ENCODE peak calls at places on chromosomes 13 and 19, in six cellular contexts. I is BJ, C is AG09319, X is AG09309, F is heart right ventricle, Y is endothelial cell. N is an unnamed sample.

GRCh38 chr19:44748426-44749254 is at the start of gene BCL3:
- DNase-seq in X (no peak), Y (no peak), I (no peak), C (peak), F (peak), N (peak)

GRCh38 chr19:34639491-34640085 is 37.4 kb downstream of the SCGB2B2 start:
- DNase-seq in F (peak), X (peak), C (peak), I (no peak), Y (peak), N (peak)

GRCh38 chr19:15631817-15632216 is 8.9 kb upstream of the CYP4F3 start:
- DNase-seq in X (no peak), Y (no peak), F (no peak), I (no peak), C (no peak), N (no peak)

GRCh38 chr19:28980236-28980868 is 232.6 kb downstream of the UQCRFS1 start:
- DNase-seq in I (no peak), F (no peak), C (no peak), X (peak), Y (no peak), N (no peak)

GRCh38 chr13:21218351-21219043 is 42.0 kb downstream of the MRPL57 start:
- DNase-seq in C (no peak), I (no peak), F (no peak), X (no peak), Y (no peak), N (no peak)

GRCh38 chr19:6767081-6767356 is 216 bp downstream of the SH2D3A start:
- DNase-seq in C (no peak), F (no peak), X (no peak), Y (no peak), I (no peak), N (no peak)

GRCh38 chr13:31485183-31485582 is 254.1 kb upstream of the RXFP2 start:
- DNase-seq in X (no peak), C (no peak), I (no peak), F (no peak), Y (no peak), N (no peak)

GRCh38 chr13:113245858-113246791 is 36.7 kb downstream of the CUL4A start:
- DNase-seq in X (no peak), I (no peak), C (no peak), Y (peak), F (no peak), N (peak)

GRCh38 chr19:1872807-1873523 is 9.6 kb upstream of the KLF16 start:
- DNase-seq in Y (no peak), I (no peak), X (no peak), F (no peak), C (no peak), N (no peak)

GRCh38 chr19:9883231-9883758 is 48.2 kb downstream of the PIN1 start:
- DNase-seq in C (no peak), Y (no peak), F (no peak), X (no peak), I (no peak), N (peak)

GRCh38 chr19:7418575-7418974 is 69.8 kb downstream of the ARHGEF18 start:
- DNase-seq in Y (no peak), I (no peak), C (no peak), X (no peak), F (no peak), N (no peak)

GRCh38 chr19:38061294-38061693 is 154.3 kb downstream of the SIPA1L3 start:
- DNase-seq in C (peak), F (no peak), I (peak), Y (no peak), X (no peak), N (no peak)

GRCh38 chr19:13804830-13805683 is 9.8 kb downstream of the ZSWIM4 start:
- DNase-seq in X (no peak), Y (peak), I (no peak), F (no peak), C (no peak), N (peak)

GRCh38 chr13:75838366-75839017 is 202.4 kb downstream of the LMO7 start:
- DNase-seq in C (no peak), F (no peak), Y (no peak), X (no peak), I (no peak), N (no peak)

GRCh38 chr13:20570540-20570939 is 3.6 kb downstream of the IFT88 start:
- DNase-seq in F (no peak), Y (no peak), X (peak), I (no peak), C (no peak), N (no peak)

GRCh38 chr19:58182577-58182988 is 278 bp upstream of the ZNF274 start:
- DNase-seq in F (no peak), C (no peak), Y (no peak), I (no peak), X (peak), N (no peak)

GRCh38 chr19:55086730-55087541 is 11.3 kb downstream of the EPS8L1 start:
- DNase-seq in C (peak), I (peak), X (peak), Y (peak), F (peak), N (peak)

GRCh38 chr13:61358599-61358998 is 57.0 kb downstream of the PCDH20 start:
- DNase-seq in F (no peak), Y (no peak), C (no peak), I (no peak), X (no peak), N (no peak)

GRCh38 chr19:33809960-33810359 is 13.3 kb downstream of the KCTD15 start:
- DNase-seq in X (no peak), C (no peak), F (no peak), Y (no peak), I (no peak), N (no peak)

GRCh38 chr13:96020155-96020575 is 33.0 kb downstream of the UGGT2 start:
- DNase-seq in C (peak), I (no peak), F (peak), X (peak), Y (peak), N (peak)

GRCh38 chr13:94710881-94711560 is 1.3 kb downstream of the SOX21 start:
- DNase-seq in Y (peak), F (no peak), I (no peak), X (no peak), C (no peak), N (peak)

GRCh38 chr19:54427586-54427985 is 12.3 kb downstream of the TTYH1 start:
- DNase-seq in I (no peak), X (no peak), Y (no peak), F (no peak), C (no peak), N (no peak)

GRCh38 chr13:41428155-41428554 is 29.2 kb upstream of the RGCC start:
- DNase-seq in Y (peak), C (no peak), F (peak), X (no peak), I (no peak), N (peak)
- TF ChIP-seq CTCF in Y (peak), C (peak), F (peak), X (peak), I (peak), N (peak)

GRCh38 chr19:32677657-32678056 is 2.0 kb downstream of the RGS9BP start:
- DNase-seq in Y (no peak), X (no peak), I (no peak), C (no peak), F (no peak), N (peak)
- TF ChIP-seq CTCF in Y (no peak), X (no peak), I (no peak), C (no peak), F (no peak), N (no peak)

GRCh38 chr13:44024496-44025155 is 144.9 kb downstream of the LACC1 start:
- DNase-seq in I (no peak), F (no peak), Y (no peak), C (no peak), X (no peak), N (no peak)

GRCh38 chr13:44021422-44021821 is 141.7 kb downstream of the LACC1 start:
- DNase-seq in X (no peak), I (no peak), C (no peak), Y (no peak), F (no peak), N (no peak)

GRCh38 chr13:44022196-44022595 is 142.5 kb downstream of the LACC1 start:
- DNase-seq in X (no peak), I (no peak), C (no peak), Y (no peak), F (no peak), N (no peak)

GRCh38 chr13:44030615-44031014 is 150.9 kb downstream of the LACC1 start:
- DNase-seq in Y (no peak), I (no peak), F (no peak), X (no peak), C (no peak), N (no peak)

GRCh38 chr13:44026194-44026593 is 146.5 kb downstream of the LACC1 start:
- DNase-seq in C (no peak), I (no peak), Y (no peak), F (no peak), X (no peak), N (no peak)
- TF ChIP-seq CTCF in C (no peak), I (no peak), Y (peak), F (no peak), X (no peak), N (no peak)

GRCh38 chr13:62964522-62964921 is 1548.9 kb upstream of the PCDH20 start:
- DNase-seq in Y (no peak), X (no peak), F (no peak), I (no peak), C (no peak), N (no peak)

GRCh38 chr13:62960723-62961122 is 1545.1 kb upstream of the PCDH20 start:
- DNase-seq in I (no peak), C (no peak), F (no peak), Y (no peak), X (no peak), N (no peak)
- TF ChIP-seq CTCF in I (no peak), C (no peak), F (no peak), Y (no peak), X (no peak), N (no peak)

GRCh38 chr19:51098366-51099069 is 9.7 kb downstream of the CTU1 start:
- DNase-seq in F (no peak), Y (no peak), I (no peak), C (no peak), X (no peak), N (no peak)
- TF ChIP-seq CTCF in F (no peak), Y (no peak), I (no peak), C (no peak), X (no peak), N (no peak)

GRCh38 chr19:42214810-42215209 is 2.7 kb downstream of the DEDD2 start:
- DNase-seq in X (no peak), F (no peak), C (no peak), I (no peak), Y (no peak), N (no peak)

GRCh38 chr19:42217522-42218442 is at the start of gene DEDD2:
- DNase-seq in F (peak), X (peak), I (peak), Y (peak), C (peak), N (peak)

GRCh38 chr19:42220751-42221097 is 612 bp downstream of the ZNF526 start:
- DNase-seq in X (no peak), Y (no peak), F (no peak), I (no peak), C (no peak), N (no peak)

GRCh38 chr19:42219812-42220750 is at the start of gene ZNF526:
- DNase-seq in I (peak), C (peak), Y (peak), X (peak), F (peak), N (peak)

DNA sequence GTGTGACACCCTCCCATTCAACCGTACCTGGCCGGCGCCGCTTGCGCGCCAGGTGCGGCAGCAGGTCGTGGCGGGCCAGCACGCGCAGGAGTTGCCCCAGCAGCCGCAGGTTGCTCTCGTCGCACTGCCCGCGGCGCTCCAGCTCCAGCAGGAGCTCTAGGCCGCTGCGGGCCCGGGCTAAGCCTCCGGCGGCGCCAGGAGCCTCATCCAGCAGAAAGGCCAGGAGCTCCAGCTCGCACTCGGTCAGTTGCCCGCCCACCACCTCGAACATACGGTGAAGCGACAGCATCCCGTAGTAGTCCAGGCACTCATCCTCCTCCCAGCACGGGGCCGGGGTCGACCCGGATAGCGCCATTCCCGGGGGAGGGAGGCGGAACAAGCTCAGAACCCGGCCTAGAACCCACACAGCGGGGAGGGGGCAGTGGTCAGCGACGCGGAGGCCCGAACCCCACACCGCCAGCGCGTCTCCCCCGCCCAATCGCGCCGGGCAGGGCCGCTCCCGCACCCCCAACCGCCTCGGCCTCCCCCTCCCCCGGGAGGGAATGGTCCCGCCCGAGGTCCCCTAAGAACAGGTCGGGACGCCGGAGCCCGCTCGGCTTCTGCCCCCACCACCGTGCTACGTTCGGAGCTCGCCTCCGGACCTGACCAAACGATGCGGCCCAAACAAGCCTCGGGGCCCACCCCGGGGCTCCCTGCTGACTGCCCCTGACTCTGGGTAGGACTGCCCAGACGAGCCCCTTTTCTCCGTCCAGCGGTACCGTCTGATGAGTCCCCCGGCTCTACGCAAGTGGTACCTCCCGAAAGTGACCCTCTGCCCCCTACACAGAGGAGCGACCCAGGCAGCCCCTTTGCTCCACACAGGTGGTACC is 590 bp downstream of the DEDD2 start:
- DNase-seq in F (peak), C (no peak), I (no peak), Y (peak), X (no peak), N (peak)
- TF ChIP-seq CTCF in F (no peak), C (no peak), I (no peak), Y (no peak), X (no peak), N (no peak)

N was measured in nephron progenitor cell.